ENCODE peak calls at places on chromosomes 13 and 19, in seven cellular contexts. One of them, this sample, is unnamed.

GRCh38 chr19:7200739-7201138 is 93.5 kb downstream of the INSR start:
- DNase-seq in LHCN-M2: no peak
- DNase-seq in AML-193: no peak
- DNase-seq in NCI-H1105: no peak
- DNase-seq in thoracic aorta: no peak
- DNase-seq in NCI-H2227 treated with DMSO at 0.1 percent for 48 hours: no peak
- DNase-seq in fibroblast of pulmonary artery: no peak
- DNase-seq in this sample: no peak

GRCh38 chr19:55406091-55406868 is 1.3 kb downstream of the UBE2S start:
- DNase-seq in LHCN-M2: no peak
- DNase-seq in AML-193: peak
- DNase-seq in NCI-H1105: no peak
- DNase-seq in thoracic aorta: no peak
- DNase-seq in NCI-H2227 treated with DMSO at 0.1 percent for 48 hours: no peak
- DNase-seq in fibroblast of pulmonary artery: no peak
- DNase-seq in this sample: no peak

GRCh38 chr13:102312841-102313240 is 89.0 kb downstream of the FGF14 start:
- DNase-seq in LHCN-M2: no peak
- DNase-seq in AML-193: no peak
- DNase-seq in NCI-H1105: no peak
- DNase-seq in thoracic aorta: no peak
- DNase-seq in NCI-H2227 treated with DMSO at 0.1 percent for 48 hours: no peak
- DNase-seq in fibroblast of pulmonary artery: no peak
- DNase-seq in this sample: no peak

GRCh38 chr19:50820086-50820485 is 3.5 kb downstream of the KLK1 start:
- DNase-seq in LHCN-M2: no peak
- DNase-seq in AML-193: no peak
- DNase-seq in NCI-H1105: no peak
- DNase-seq in thoracic aorta: no peak
- DNase-seq in NCI-H2227 treated with DMSO at 0.1 percent for 48 hours: no peak
- DNase-seq in fibroblast of pulmonary artery: no peak
- DNase-seq in this sample: no peak

GRCh38 chr19:58009666-58010301 is 7.2 kb upstream of the ZNF606 start:
- DNase-seq in LHCN-M2: no peak
- DNase-seq in AML-193: no peak
- DNase-seq in NCI-H1105: peak
- DNase-seq in thoracic aorta: peak
- DNase-seq in NCI-H2227 treated with DMSO at 0.1 percent for 48 hours: peak
- DNase-seq in fibroblast of pulmonary artery: peak
- DNase-seq in this sample: no peak

GRCh38 chr13:100735494-100735893 is 60.9 kb upstream of the TMTC4 start:
- DNase-seq in LHCN-M2: no peak
- DNase-seq in AML-193: no peak
- DNase-seq in NCI-H1105: no peak
- DNase-seq in thoracic aorta: no peak
- DNase-seq in NCI-H2227 treated with DMSO at 0.1 percent for 48 hours: no peak
- DNase-seq in fibroblast of pulmonary artery: no peak
- DNase-seq in this sample: no peak

GRCh38 chr13:114027826-114028225 is 54.0 kb upstream of the C13orf46 start:
- DNase-seq in LHCN-M2: no peak
- DNase-seq in AML-193: no peak
- DNase-seq in NCI-H1105: no peak
- DNase-seq in thoracic aorta: no peak
- DNase-seq in NCI-H2227 treated with DMSO at 0.1 percent for 48 hours: no peak
- DNase-seq in fibroblast of pulmonary artery: no peak
- DNase-seq in this sample: no peak

GRCh38 chr19:4326837-4327251 is 11.8 kb downstream of the STAP2 start:
- DNase-seq in LHCN-M2: no peak
- DNase-seq in AML-193: no peak
- DNase-seq in NCI-H1105: no peak
- DNase-seq in thoracic aorta: no peak
- DNase-seq in NCI-H2227 treated with DMSO at 0.1 percent for 48 hours: no peak
- DNase-seq in fibroblast of pulmonary artery: no peak
- DNase-seq in this sample: no peak

GRCh38 chr19:16066611-16067104 is 9.6 kb upstream of the TPM4 start:
- DNase-seq in LHCN-M2: peak
- DNase-seq in AML-193: peak
- DNase-seq in NCI-H1105: no peak
- DNase-seq in thoracic aorta: no peak
- DNase-seq in NCI-H2227 treated with DMSO at 0.1 percent for 48 hours: no peak
- DNase-seq in fibroblast of pulmonary artery: peak
- DNase-seq in this sample: no peak

GRCh38 chr13:67134322-67135129 is 95.6 kb downstream of the PCDH9 start:
- DNase-seq in LHCN-M2: peak
- DNase-seq in AML-193: no peak
- DNase-seq in NCI-H1105: peak
- DNase-seq in thoracic aorta: no peak
- DNase-seq in NCI-H2227 treated with DMSO at 0.1 percent for 48 hours: peak
- DNase-seq in fibroblast of pulmonary artery: peak
- DNase-seq in this sample: no peak

GRCh38 chr13:45623516-45624090 is 8.1 kb upstream of the ERICH6B start:
- DNase-seq in LHCN-M2: peak
- DNase-seq in AML-193: peak
- DNase-seq in NCI-H1105: no peak
- DNase-seq in thoracic aorta: no peak
- DNase-seq in NCI-H2227 treated with DMSO at 0.1 percent for 48 hours: no peak
- DNase-seq in fibroblast of pulmonary artery: peak
- DNase-seq in this sample: no peak

GRCh38 chr19:1725100-1726064 is 27.9 kb upstream of the ONECUT3 start:
- DNase-seq in LHCN-M2: peak
- DNase-seq in AML-193: no peak
- DNase-seq in NCI-H1105: peak
- DNase-seq in thoracic aorta: no peak
- DNase-seq in NCI-H2227 treated with DMSO at 0.1 percent for 48 hours: peak
- DNase-seq in fibroblast of pulmonary artery: peak
- DNase-seq in this sample: no peak

GRCh38 chr19:2032296-2032941 is 16.9 kb upstream of the BTBD2 start:
- DNase-seq in LHCN-M2: peak
- DNase-seq in AML-193: peak
- DNase-seq in NCI-H1105: no peak
- DNase-seq in thoracic aorta: peak
- DNase-seq in NCI-H2227 treated with DMSO at 0.1 percent for 48 hours: peak
- DNase-seq in fibroblast of pulmonary artery: peak
- DNase-seq in this sample: peak

GRCh38 chr13:98032168-98032567 is 78.7 kb downstream of the IPO5 start:
- DNase-seq in LHCN-M2: no peak
- DNase-seq in AML-193: no peak
- DNase-seq in NCI-H1105: no peak
- DNase-seq in thoracic aorta: no peak
- DNase-seq in NCI-H2227 treated with DMSO at 0.1 percent for 48 hours: no peak
- DNase-seq in fibroblast of pulmonary artery: no peak
- DNase-seq in this sample: no peak

GRCh38 chr13:29523199-29523931 is 72.1 kb downstream of the SLC7A1 start:
- DNase-seq in LHCN-M2: no peak
- DNase-seq in AML-193: no peak
- DNase-seq in NCI-H1105: no peak
- DNase-seq in thoracic aorta: no peak
- DNase-seq in NCI-H2227 treated with DMSO at 0.1 percent for 48 hours: no peak
- DNase-seq in fibroblast of pulmonary artery: peak
- DNase-seq in this sample: no peak

GRCh38 chr13:49859568-49859967 is 67.1 kb upstream of the KPNA3 start:
- DNase-seq in LHCN-M2: peak
- DNase-seq in AML-193: no peak
- DNase-seq in NCI-H1105: no peak
- DNase-seq in thoracic aorta: no peak
- DNase-seq in NCI-H2227 treated with DMSO at 0.1 percent for 48 hours: no peak
- DNase-seq in fibroblast of pulmonary artery: peak
- DNase-seq in this sample: peak

GRCh38 chr13:67224148-67224846 is 5.8 kb downstream of the PCDH9 start:
- DNase-seq in LHCN-M2: peak
- DNase-seq in AML-193: peak
- DNase-seq in NCI-H1105: peak
- DNase-seq in thoracic aorta: peak
- DNase-seq in NCI-H2227 treated with DMSO at 0.1 percent for 48 hours: peak
- DNase-seq in fibroblast of pulmonary artery: peak
- DNase-seq in this sample: no peak

GRCh38 chr13:94028234-94029145 is 451.0 kb downstream of the DCT start:
- DNase-seq in LHCN-M2: no peak
- DNase-seq in AML-193: no peak
- DNase-seq in NCI-H1105: no peak
- DNase-seq in thoracic aorta: no peak
- DNase-seq in NCI-H2227 treated with DMSO at 0.1 percent for 48 hours: peak
- DNase-seq in fibroblast of pulmonary artery: no peak
- DNase-seq in this sample: no peak

GRCh38 chr19:35260694-35261304 is 8.0 kb upstream of the USF2 start:
- DNase-seq in LHCN-M2: peak
- DNase-seq in AML-193: no peak
- DNase-seq in NCI-H1105: no peak
- DNase-seq in thoracic aorta: no peak
- DNase-seq in NCI-H2227 treated with DMSO at 0.1 percent for 48 hours: no peak
- DNase-seq in fibroblast of pulmonary artery: no peak
- DNase-seq in this sample: no peak

GRCh38 chr13:91144054-91144453 is 203.4 kb upstream of the MIR17HG start:
- DNase-seq in LHCN-M2: no peak
- DNase-seq in AML-193: no peak
- DNase-seq in NCI-H1105: no peak
- DNase-seq in thoracic aorta: no peak
- DNase-seq in NCI-H2227 treated with DMSO at 0.1 percent for 48 hours: no peak
- DNase-seq in fibroblast of pulmonary artery: no peak
- DNase-seq in this sample: no peak